ENCODE peak calls at places on chromosomes 16 and 17, in five cellular contexts. O, R, E, K and P are unnamed samples.

GRCh38 chr17:35892091-35892637 is 12.0 kb upstream of the CCL5 start:
- DNase-seq in O (peak; percentile 39), K (no peak), R (no peak), E (no peak), P (no peak)

GRCh38 chr16:81424761-81425160 is 19.8 kb upstream of the CMIP start:
- DNase-seq in E (no peak), O (no peak), K (peak; percentile 34), R (no peak), P (no peak)

GRCh38 chr16:70653809-70654771 is 7.7 kb downstream of the IL34 start:
- DNase-seq in O (peak; percentile 93), K (peak; percentile 78), R (peak; percentile 66), E (peak; percentile 44), P (peak; percentile 85)

GRCh38 chr17:76529643-76530488 is 7.6 kb downstream of the CYGB start:
- DNase-seq in R (peak; percentile 35), E (no peak), K (no peak), O (peak; percentile 93), P (peak; percentile 73)

GRCh38 chr16:1003551-1004347 is 22.2 kb downstream of the SOX8 start:
- DNase-seq in K (no peak), E (peak; percentile 14), O (no peak), R (no peak), P (no peak)

GRCh38 chr17:5210853-5211252 is 19.2 kb upstream of the ZNF594 start:
- DNase-seq in K (no peak), E (no peak), O (no peak), R (no peak), P (no peak)

GRCh38 chr17:75366432-75366831 is 39.0 kb downstream of the GRB2 start:
- DNase-seq in O (no peak), E (no peak), R (peak; percentile 42), K (no peak), P (no peak)

GRCh38 chr17:75188614-75189013 is 5.9 kb upstream of the SUMO2 start:
- DNase-seq in E (no peak), K (no peak), R (no peak), O (no peak), P (no peak)

GRCh38 chr16:15741207-15741871 is 91.3 kb downstream of the NDE1 start:
- DNase-seq in R (no peak), K (no peak), E (no peak), O (no peak), P (no peak)

GRCh38 chr17:80762076-80762475 is 217.4 kb downstream of the RPTOR start:
- DNase-seq in K (no peak), E (no peak), R (no peak), O (no peak), P (no peak)

GRCh38 chr17:69246726-69247375 is 18.2 kb upstream of the ABCA10 start:
- DNase-seq in R (no peak), K (peak; percentile 70), E (no peak), O (peak; percentile 81), P (peak; percentile 61)

GRCh38 chr17:8210761-8211458 is 535 bp upstream of the AURKB start:
- DNase-seq in R (no peak), K (no peak), E (no peak), O (peak; percentile 4), P (no peak)

GRCh38 chr17:42290577-42290976 is 2.3 kb downstream of the STAT5A start:
- DNase-seq in K (no peak), E (no peak), R (peak; percentile 1), O (no peak), P (no peak)

GRCh38 chr16:10312023-10312422 is 73.8 kb upstream of the ATF7IP2 start:
- DNase-seq in R (no peak), K (no peak), O (no peak), E (no peak), P (no peak)

GRCh38 chr17:3796110-3796821 is 4.7 kb downstream of the ITGAE start:
- DNase-seq in R (no peak), O (no peak), K (no peak), E (no peak), P (no peak)

GRCh38 chr17:50689956-50690886 is 17.5 kb downstream of the ANKRD40 start:
- DNase-seq in E (no peak), K (no peak), R (no peak), O (no peak), P (no peak)

GRCh38 chr16:88600539-88600896 is 30.3 kb downstream of the ZC3H18 start:
- DNase-seq in K (no peak), O (no peak), R (no peak), E (no peak), P (no peak)

GRCh38 chr16:49564577-49565224 is 191.1 kb downstream of the C16orf78 start:
- DNase-seq in E (no peak), K (no peak), O (no peak), R (peak; percentile 11), P (no peak)

GRCh38 chr17:948284-948852 is 31.2 kb downstream of the NXN start:
- DNase-seq in E (no peak), K (no peak), R (no peak), O (no peak), P (no peak)

GRCh38 chr17:55233840-55234239 is 30.9 kb upstream of the HLF start:
- DNase-seq in E (no peak), O (no peak), R (no peak), K (no peak), P (no peak)

GRCh38 chr17:64385187-64386083 is 5.2 kb downstream of the PECAM1 start:
- DNase-seq in O (peak; percentile 80), E (no peak), R (no peak), K (peak; percentile 19), P (peak; percentile 83)

GRCh38 chr17:28550858-28551257 is 1.6 kb downstream of the UNC119 start:
- DNase-seq in R (no peak), O (no peak), E (no peak), K (no peak), P (no peak)

GRCh38 chr16:17351471-17352045 is 119.2 kb downstream of the XYLT1 start:
- DNase-seq in K (no peak), O (no peak), R (no peak), E (no peak), P (no peak)

GRCh38 chr16:50395763-50396710 is 27.2 kb upstream of the BRD7 start:
- DNase-seq in R (no peak), K (no peak), O (no peak), E (no peak), P (no peak)

GRCh38 chr17:68868708-68869107 is 86.5 kb downstream of the ABCA8 start:
- DNase-seq in R (no peak), K (no peak), O (peak; percentile 65), E (no peak), P (no peak)

GRCh38 chr17:18184143-18185007 is 747 bp downstream of the ALKBH5 start:
- DNase-seq in K (no peak), R (peak; percentile 48), O (peak; percentile 42), E (peak; percentile 75), P (peak; percentile 44)

GRCh38 chr16:30121741-30122620 is 1.0 kb downstream of the MAPK3 start:
- DNase-seq in O (peak; percentile 63), E (no peak), K (no peak), R (no peak), P (peak; percentile 29)